ENCODE peak calls at places on chromosome 12, in eight cellular contexts. M is activated T-helper 1 cell treated with anti-CD3 and anti-CD28 coated beads, Interleukin-2, amount 50 U/mL, for 16 hours; K is CD4-positive, alpha-beta T cell; Q is RPMI7951; B is central memory CD4-positive, alpha-beta T cell; L is hippocampal formation; F is right cardiac atrium; W is stimulated activated CD8-positive, alpha-beta memory T cell treated with anti-CD3 and anti-CD28 coated beads, Interleukin-7, amount 100 ng/mL, for 1 hour. U is an unnamed sample.

GRCh38 chr12:6201199-6201608 is 1.0 kb downstream of the CD9 start:
- DNase-seq in M (no peak), K (no peak), Q (no peak), B (no peak), L (no peak), F (no peak), W (no peak), U (no peak)

GRCh38 chr12:24069532-24070395 is 120.3 kb upstream of the SOX5 start:
- DNase-seq in M (no peak), K (no peak), Q (peak), B (no peak), L (no peak), F (no peak), W (no peak), U (no peak)

GRCh38 chr12:72872986-72873385 is 600.8 kb downstream of the TRHDE start:
- DNase-seq in M (no peak), K (no peak), Q (no peak), B (no peak), L (no peak), F (no peak), W (no peak), U (no peak)

GRCh38 chr12:21992823-21993222 is 51.6 kb upstream of the ABCC9 start:
- DNase-seq in M (no peak), K (no peak), Q (no peak), B (no peak), L (no peak), F (no peak), W (no peak), U (no peak)

GRCh38 chr12:126811401-126811800 is 1455.6 kb upstream of the TMEM132C start:
- DNase-seq in M (no peak), K (no peak), Q (no peak), B (no peak), L (no peak), F (no peak), W (no peak), U (no peak)

GRCh38 chr12:102631274-102631673 is 150.9 kb upstream of the IGF1 start:
- DNase-seq in M (no peak), K (no peak), Q (peak), B (no peak), L (no peak), F (no peak), W (no peak), U (no peak)

GRCh38 chr12:76183459-76184186 is 99.1 kb upstream of the NAP1L1 start:
- DNase-seq in M (no peak), K (no peak), Q (peak), B (no peak), L (peak), F (peak), W (no peak), U (no peak)

GRCh38 chr12:76288218-76288617 is 60.0 kb downstream of the BBS10 start:
- DNase-seq in M (no peak), K (no peak), Q (no peak), B (no peak), L (no peak), F (no peak), W (no peak), U (no peak)

GRCh38 chr12:50400104-50400637 is 514 bp upstream of the LARP4 start:
- DNase-seq in M (no peak), K (no peak), Q (peak), B (no peak), L (no peak), F (no peak), W (no peak), U (no peak)

GRCh38 chr12:131333621-131334440 is 377.1 kb upstream of the SFSWAP start:
- DNase-seq in M (no peak), K (no peak), Q (no peak), B (no peak), L (no peak), F (no peak), W (no peak), U (no peak)

GRCh38 chr12:113103756-113104450 is 31.7 kb downstream of the RASAL1 start:
- DNase-seq in M (peak), K (peak), Q (no peak), B (peak), L (no peak), F (no peak), W (no peak), U (no peak)

GRCh38 chr12:122160761-122161160 is 13.3 kb downstream of the IL31 start:
- DNase-seq in M (no peak), K (no peak), Q (no peak), B (no peak), L (no peak), F (no peak), W (no peak), U (no peak)

GRCh38 chr12:40152783-40153383 is 47.0 kb upstream of the SLC2A13 start:
- DNase-seq in M (peak), K (peak), Q (peak), B (no peak), L (peak), F (no peak), W (peak), U (no peak)

GRCh38 chr12:56321027-56321426 is 5.2 kb upstream of the CNPY2 start:
- DNase-seq in M (no peak), K (no peak), Q (peak), B (no peak), L (no peak), F (no peak), W (no peak), U (no peak)

GRCh38 chr12:90038290-90038689 is 329.7 kb upstream of the ATP2B1 start:
- DNase-seq in M (no peak), K (no peak), Q (no peak), B (no peak), L (no peak), F (no peak), W (no peak), U (no peak)

GRCh38 chr12:100168562-100168961 is 25.9 kb upstream of the BLTP3B start:
- DNase-seq in M (no peak), K (no peak), Q (peak), B (no peak), L (no peak), F (no peak), W (no peak), U (no peak)